ENCODE peak calls at places on chromosomes 16 and 17, in four cellular contexts. One of them, this sample, is unnamed.

GRCh38 chr16:57464523-57464922 is 2.0 kb downstream of the POLR2C start:
- DNase-seq in GM12878: no peak
- DNase-seq in H1: no peak
- DNase-seq in K562: no peak
- DNase-seq in this sample: no peak

GRCh38 chr16:71537643-71538042 is 11.4 kb downstream of the CHST4 start:
- DNase-seq in GM12878: peak
- DNase-seq in H1: no peak
- DNase-seq in K562: peak
- DNase-seq in this sample: peak

GRCh38 chr16:6643083-6643686 is 689.5 kb upstream of the RBFOX1 start:
- DNase-seq in GM12878: peak
- DNase-seq in H1: no peak
- DNase-seq in K562: peak
- DNase-seq in this sample: no peak

GRCh38 chr17:4232168-4232813 is 31.5 kb downstream of the ANKFY1 start:
- DNase-seq in GM12878: no peak
- DNase-seq in H1: no peak
- DNase-seq in K562: no peak
- DNase-seq in this sample: no peak

GRCh38 chr17:72567774-72568173 is 447.0 kb downstream of the SOX9 start:
- DNase-seq in GM12878: no peak
- DNase-seq in H1: no peak
- DNase-seq in K562: no peak
- DNase-seq in this sample: no peak

GRCh38 chr17:79842656-79843474 is 3.6 kb upstream of the CBX4 start:
- DNase-seq in GM12878: no peak
- DNase-seq in H1: no peak
- DNase-seq in K562: no peak
- DNase-seq in this sample: no peak

GRCh38 chr16:56787185-56787584 is 57.3 kb downstream of the NUP93 start:
- DNase-seq in GM12878: no peak
- DNase-seq in H1: no peak
- DNase-seq in K562: no peak
- DNase-seq in this sample: no peak

GRCh38 chr16:79007614-79008013 is 592.9 kb downstream of the MAF start:
- DNase-seq in GM12878: no peak
- DNase-seq in H1: no peak
- DNase-seq in K562: no peak
- DNase-seq in this sample: no peak

GRCh38 chr17:76820523-76820922 is 47.7 kb upstream of the MGAT5B start:
- DNase-seq in GM12878: no peak
- DNase-seq in H1: no peak
- DNase-seq in K562: no peak
- DNase-seq in this sample: no peak

GRCh38 chr17:45584092-45585036 is 93.8 kb upstream of the PLEKHM1 start:
- DNase-seq in GM12878: no peak
- DNase-seq in H1: no peak
- DNase-seq in K562: peak
- DNase-seq in this sample: peak
- TF ChIP-seq TAF1 in GM12878: peak
- TF ChIP-seq TAF1 in H1: peak
- TF ChIP-seq TAF1 in K562: peak
- TF ChIP-seq TAF1 in this sample: no peak

GRCh38 chr17:45013021-45013997 is 38.1 kb downstream of the DCAKD start:
- DNase-seq in GM12878: no peak
- DNase-seq in H1: no peak
- DNase-seq in K562: no peak
- DNase-seq in this sample: no peak
- TF ChIP-seq TAF1 in GM12878: no peak
- TF ChIP-seq TAF1 in H1: no peak
- TF ChIP-seq TAF1 in K562: no peak
- TF ChIP-seq TAF1 in this sample: no peak

GRCh38 chr17:7634384-7634783 is 4.4 kb downstream of the SHBG start:
- DNase-seq in GM12878: no peak
- DNase-seq in H1: no peak
- DNase-seq in K562: peak
- DNase-seq in this sample: no peak
- TF ChIP-seq TAF1 in GM12878: no peak
- TF ChIP-seq TAF1 in H1: no peak
- TF ChIP-seq TAF1 in K562: no peak
- TF ChIP-seq TAF1 in this sample: no peak

DNA sequence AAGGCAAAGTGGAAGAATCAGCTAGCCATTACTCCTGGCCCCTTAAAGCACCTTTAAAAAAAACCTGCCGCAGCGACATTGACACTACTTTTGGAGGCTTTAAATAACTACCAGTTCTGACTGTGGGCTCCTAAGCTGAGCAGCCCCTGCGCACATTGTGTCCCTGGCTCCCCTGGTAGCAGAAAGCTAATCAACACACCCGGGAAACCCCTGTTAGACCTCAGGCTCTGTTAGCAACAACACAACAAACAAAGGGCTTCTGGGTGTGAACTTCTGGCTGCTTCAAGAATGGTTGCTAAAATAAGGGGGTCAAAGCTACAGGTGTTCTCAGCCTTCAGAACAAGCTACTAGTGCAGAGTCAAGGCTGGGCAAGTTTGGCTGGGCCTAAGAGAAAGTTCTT is 83.6 kb downstream of the TMEM100 start:
- DNase-seq in GM12878: no peak
- DNase-seq in H1: no peak
- DNase-seq in K562: no peak
- DNase-seq in this sample: no peak
- TF ChIP-seq TAF1 in GM12878: no peak
- TF ChIP-seq TAF1 in H1: no peak
- TF ChIP-seq TAF1 in K562: no peak
- TF ChIP-seq TAF1 in this sample: no peak

GRCh38 chr16:30839523-30840227 is 52.7 kb upstream of the ZNF629 start:
- DNase-seq in GM12878: no peak
- DNase-seq in H1: no peak
- DNase-seq in K562: no peak
- DNase-seq in this sample: no peak
- TF ChIP-seq TAF1 in GM12878: no peak
- TF ChIP-seq TAF1 in H1: no peak
- TF ChIP-seq TAF1 in K562: no peak
- TF ChIP-seq TAF1 in this sample: no peak

GRCh38 chr16:14307059-14307531 is 236.0 kb downstream of the MRTFB start:
- DNase-seq in GM12878: no peak
- DNase-seq in H1: no peak
- DNase-seq in K562: peak
- DNase-seq in this sample: no peak
- TF ChIP-seq TAF1 in GM12878: no peak
- TF ChIP-seq TAF1 in H1: no peak
- TF ChIP-seq TAF1 in K562: no peak
- TF ChIP-seq TAF1 in this sample: no peak

This sample was measured in GM12892.